ENCODE peak calls at places on chromosomes 1 and 21, in eight cellular contexts. One of them, this sample, is unnamed.

GRCh38 chr1:53331446-53332187 is 3.7 kb upstream of the LRP8 start:
- DNase-seq in endothelial cell of umbilical vein: no peak
- DNase-seq in HCT116: no peak
- DNase-seq in A549: no peak
- DNase-seq in H1: peak
- DNase-seq in K562: no peak
- DNase-seq in SK-N-SH: no peak
- DNase-seq in HepG2: no peak
- DNase-seq in this sample: no peak

GRCh38 chr21:28447453-28447852 is 545.2 kb downstream of the LTN1 start:
- DNase-seq in endothelial cell of umbilical vein: no peak
- DNase-seq in HCT116: no peak
- DNase-seq in A549: no peak
- DNase-seq in H1: no peak
- DNase-seq in K562: no peak
- DNase-seq in SK-N-SH: no peak
- DNase-seq in HepG2: no peak
- DNase-seq in this sample: no peak

GRCh38 chr1:217590598-217590997 is 40.3 kb downstream of the GPATCH2 start:
- DNase-seq in endothelial cell of umbilical vein: no peak
- DNase-seq in HCT116: no peak
- DNase-seq in A549: no peak
- DNase-seq in H1: no peak
- DNase-seq in K562: no peak
- DNase-seq in SK-N-SH: no peak
- DNase-seq in HepG2: peak
- DNase-seq in this sample: no peak

GRCh38 chr21:43864313-43864805 is 664 bp upstream of the AGPAT3 start:
- DNase-seq in endothelial cell of umbilical vein: peak
- DNase-seq in HCT116: peak
- DNase-seq in A549: peak
- DNase-seq in H1: peak
- DNase-seq in K562: peak
- DNase-seq in SK-N-SH: peak
- DNase-seq in HepG2: no peak
- DNase-seq in this sample: peak

GRCh38 chr1:236868625-236869467 is 73.8 kb downstream of the MTR start:
- DNase-seq in endothelial cell of umbilical vein: peak
- DNase-seq in HCT116: peak
- DNase-seq in A549: peak
- DNase-seq in H1: no peak
- DNase-seq in K562: peak
- DNase-seq in SK-N-SH: peak
- DNase-seq in HepG2: peak
- DNase-seq in this sample: peak

GRCh38 chr1:153485880-153486279 is 25.4 kb upstream of the S100A7 start:
- DNase-seq in endothelial cell of umbilical vein: no peak
- DNase-seq in HCT116: no peak
- DNase-seq in A549: no peak
- DNase-seq in H1: no peak
- DNase-seq in K562: no peak
- DNase-seq in SK-N-SH: peak
- DNase-seq in HepG2: no peak
- DNase-seq in this sample: no peak

GRCh38 chr1:212470059-212470458 is 37.3 kb downstream of the NENF start:
- DNase-seq in endothelial cell of umbilical vein: no peak
- DNase-seq in HCT116: peak
- DNase-seq in A549: peak
- DNase-seq in H1: no peak
- DNase-seq in K562: no peak
- DNase-seq in SK-N-SH: no peak
- DNase-seq in HepG2: no peak
- DNase-seq in this sample: no peak

GRCh38 chr1:54053745-54054437 is 483 bp downstream of the TCEANC2 start:
- DNase-seq in endothelial cell of umbilical vein: peak
- DNase-seq in HCT116: no peak
- DNase-seq in A549: no peak
- DNase-seq in H1: no peak
- DNase-seq in K562: no peak
- DNase-seq in SK-N-SH: no peak
- DNase-seq in HepG2: no peak
- DNase-seq in this sample: peak

GRCh38 chr1:113073457-113073950 is 506 bp downstream of the LRIG2 start:
- DNase-seq in endothelial cell of umbilical vein: peak
- DNase-seq in HCT116: no peak
- DNase-seq in A549: no peak
- DNase-seq in H1: no peak
- DNase-seq in K562: peak
- DNase-seq in SK-N-SH: peak
- DNase-seq in HepG2: peak
- DNase-seq in this sample: peak

GRCh38 chr1:243620096-243620495 is 229.9 kb downstream of the AKT3 start:
- DNase-seq in endothelial cell of umbilical vein: no peak
- DNase-seq in HCT116: no peak
- DNase-seq in A549: no peak
- DNase-seq in H1: no peak
- DNase-seq in K562: no peak
- DNase-seq in SK-N-SH: no peak
- DNase-seq in HepG2: no peak
- DNase-seq in this sample: no peak

GRCh38 chr1:94298861-94299260 is 61.5 kb upstream of the ARHGAP29 start:
- DNase-seq in endothelial cell of umbilical vein: peak
- DNase-seq in HCT116: no peak
- DNase-seq in A549: no peak
- DNase-seq in H1: no peak
- DNase-seq in K562: no peak
- DNase-seq in SK-N-SH: no peak
- DNase-seq in HepG2: peak
- DNase-seq in this sample: no peak

GRCh38 chr1:228315945-228316588 is 90.6 kb downstream of the TRIM11 start:
- DNase-seq in endothelial cell of umbilical vein: no peak
- DNase-seq in HCT116: no peak
- DNase-seq in A549: no peak
- DNase-seq in H1: no peak
- DNase-seq in K562: peak
- DNase-seq in SK-N-SH: no peak
- DNase-seq in HepG2: no peak
- DNase-seq in this sample: no peak

GRCh38 chr1:14925336-14926136 is 228.0 kb upstream of the TMEM51 start:
- DNase-seq in endothelial cell of umbilical vein: no peak
- DNase-seq in HCT116: no peak
- DNase-seq in A549: no peak
- DNase-seq in H1: no peak
- DNase-seq in K562: no peak
- DNase-seq in SK-N-SH: no peak
- DNase-seq in HepG2: no peak
- DNase-seq in this sample: no peak

GRCh38 chr1:115922806-115923205 is 53.5 kb upstream of the SLC22A15 start:
- DNase-seq in endothelial cell of umbilical vein: no peak
- DNase-seq in HCT116: no peak
- DNase-seq in A549: no peak
- DNase-seq in H1: no peak
- DNase-seq in K562: no peak
- DNase-seq in SK-N-SH: no peak
- DNase-seq in HepG2: no peak
- DNase-seq in this sample: no peak

GRCh38 chr1:17886838-17887441 is 131.8 kb downstream of the ACTL8 start:
- DNase-seq in endothelial cell of umbilical vein: no peak
- DNase-seq in HCT116: no peak
- DNase-seq in A549: no peak
- DNase-seq in H1: no peak
- DNase-seq in K562: no peak
- DNase-seq in SK-N-SH: no peak
- DNase-seq in HepG2: no peak
- DNase-seq in this sample: no peak

GRCh38 chr1:111730706-111731105 is 8.5 kb downstream of the INKA2 start:
- DNase-seq in endothelial cell of umbilical vein: no peak
- DNase-seq in HCT116: no peak
- DNase-seq in A549: no peak
- DNase-seq in H1: no peak
- DNase-seq in K562: no peak
- DNase-seq in SK-N-SH: no peak
- DNase-seq in HepG2: no peak
- DNase-seq in this sample: no peak

GRCh38 chr1:174911626-174912025 is 88.1 kb upstream of the CACYBP start:
- DNase-seq in endothelial cell of umbilical vein: no peak
- DNase-seq in HCT116: no peak
- DNase-seq in A549: no peak
- DNase-seq in H1: no peak
- DNase-seq in K562: no peak
- DNase-seq in SK-N-SH: no peak
- DNase-seq in HepG2: no peak
- DNase-seq in this sample: no peak

GRCh38 chr1:65027699-65028358 is 61.5 kb upstream of the JAK1 start:
- DNase-seq in endothelial cell of umbilical vein: peak
- DNase-seq in HCT116: no peak
- DNase-seq in A549: no peak
- DNase-seq in H1: no peak
- DNase-seq in K562: no peak
- DNase-seq in SK-N-SH: no peak
- DNase-seq in HepG2: no peak
- DNase-seq in this sample: no peak

GRCh38 chr1:30727796-30728195 is 4.4 kb upstream of the MATN1 start:
- DNase-seq in endothelial cell of umbilical vein: peak
- DNase-seq in HCT116: no peak
- DNase-seq in A549: no peak
- DNase-seq in H1: no peak
- DNase-seq in K562: peak
- DNase-seq in SK-N-SH: no peak
- DNase-seq in HepG2: no peak
- DNase-seq in this sample: no peak

GRCh38 chr1:10450156-10450801 is 448 bp downstream of the CORT start:
- DNase-seq in endothelial cell of umbilical vein: no peak
- DNase-seq in HCT116: no peak
- DNase-seq in A549: no peak
- DNase-seq in H1: no peak
- DNase-seq in K562: no peak
- DNase-seq in SK-N-SH: peak
- DNase-seq in HepG2: no peak
- DNase-seq in this sample: no peak

GRCh38 chr1:234502785-234503184 is 23.8 kb upstream of the TARBP1 start:
- DNase-seq in endothelial cell of umbilical vein: no peak
- DNase-seq in HCT116: no peak
- DNase-seq in A549: no peak
- DNase-seq in H1: no peak
- DNase-seq in K562: no peak
- DNase-seq in SK-N-SH: no peak
- DNase-seq in HepG2: no peak
- DNase-seq in this sample: no peak

GRCh38 chr21:45891388-45892155 is 90.0 kb upstream of the COL6A1 start:
- DNase-seq in endothelial cell of umbilical vein: no peak
- DNase-seq in HCT116: no peak
- DNase-seq in A549: no peak
- DNase-seq in H1: no peak
- DNase-seq in K562: no peak
- DNase-seq in SK-N-SH: peak
- DNase-seq in HepG2: no peak
- DNase-seq in this sample: no peak

GRCh38 chr21:45888361-45889009 is 93.1 kb upstream of the COL6A1 start:
- DNase-seq in endothelial cell of umbilical vein: no peak
- DNase-seq in HCT116: no peak
- DNase-seq in A549: no peak
- DNase-seq in H1: no peak
- DNase-seq in K562: no peak
- DNase-seq in SK-N-SH: no peak
- DNase-seq in HepG2: no peak
- DNase-seq in this sample: no peak

GRCh38 chr21:45889115-45889708 is 92.4 kb upstream of the COL6A1 start:
- DNase-seq in endothelial cell of umbilical vein: no peak
- DNase-seq in HCT116: no peak
- DNase-seq in A549: no peak
- DNase-seq in H1: no peak
- DNase-seq in K562: no peak
- DNase-seq in SK-N-SH: no peak
- DNase-seq in HepG2: no peak
- DNase-seq in this sample: no peak

GRCh38 chr21:45887788-45888187 is 93.8 kb upstream of the COL6A1 start:
- DNase-seq in endothelial cell of umbilical vein: no peak
- DNase-seq in HCT116: no peak
- DNase-seq in A549: no peak
- DNase-seq in H1: no peak
- DNase-seq in K562: no peak
- DNase-seq in SK-N-SH: peak
- DNase-seq in HepG2: no peak
- DNase-seq in this sample: no peak

GRCh38 chr21:45889961-45890360 is 91.6 kb upstream of the COL6A1 start:
- DNase-seq in endothelial cell of umbilical vein: no peak
- DNase-seq in HCT116: no peak
- DNase-seq in A549: no peak
- DNase-seq in H1: no peak
- DNase-seq in K562: no peak
- DNase-seq in SK-N-SH: no peak
- DNase-seq in HepG2: no peak
- DNase-seq in this sample: no peak
- TF ChIP-seq MAX in endothelial cell of umbilical vein: no peak
- TF ChIP-seq MAX in HCT116: no peak
- TF ChIP-seq MAX in A549: no peak
- TF ChIP-seq MAX in H1: no peak
- TF ChIP-seq MAX in K562: no peak
- TF ChIP-seq MAX in SK-N-SH: no peak
- TF ChIP-seq MAX in HepG2: no peak
- TF ChIP-seq MAX in this sample: no peak

GRCh38 chr1:96596226-96596625 is 125.4 kb upstream of the PTBP2 start:
- DNase-seq in endothelial cell of umbilical vein: peak
- DNase-seq in HCT116: peak
- DNase-seq in A549: peak
- DNase-seq in H1: peak
- DNase-seq in K562: peak
- DNase-seq in SK-N-SH: peak
- DNase-seq in HepG2: peak
- DNase-seq in this sample: peak
- TF ChIP-seq CTCF in endothelial cell of umbilical vein: peak
- TF ChIP-seq CTCF in HCT116: peak
- TF ChIP-seq CTCF in A549: peak
- TF ChIP-seq CTCF in H1: peak
- TF ChIP-seq CTCF in K562: peak
- TF ChIP-seq CTCF in SK-N-SH: peak
- TF ChIP-seq CTCF in HepG2: peak
- TF ChIP-seq CTCF in this sample: peak

DNA sequence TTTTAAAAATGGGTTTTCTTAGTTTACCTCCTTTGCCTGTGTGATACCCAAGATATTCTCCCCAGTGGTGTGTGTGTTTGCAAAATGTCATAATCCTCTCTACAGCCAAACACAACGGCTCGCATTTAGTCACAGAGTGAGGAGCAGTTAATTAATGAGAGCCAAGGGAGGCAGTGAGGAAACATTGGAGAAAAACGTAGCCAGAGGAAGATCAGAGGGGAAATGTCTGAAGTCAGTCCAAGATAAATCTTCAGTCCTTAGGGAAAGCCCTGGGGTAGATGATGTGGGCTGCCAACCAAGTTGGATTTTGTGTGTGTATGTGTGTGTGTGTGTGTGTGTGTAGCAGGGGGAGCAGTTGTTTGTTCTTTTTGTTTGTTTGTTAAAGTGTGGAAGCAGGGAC is 201.0 kb upstream of the PTBP2 start:
- DNase-seq in endothelial cell of umbilical vein: peak
- DNase-seq in HCT116: no peak
- DNase-seq in A549: no peak
- DNase-seq in H1: no peak
- DNase-seq in K562: no peak
- DNase-seq in SK-N-SH: no peak
- DNase-seq in HepG2: no peak
- DNase-seq in this sample: no peak
- H3K4me3 ChIP-seq in endothelial cell of umbilical vein: no peak
- H3K4me3 ChIP-seq in HCT116: no peak
- H3K4me3 ChIP-seq in A549: no peak
- H3K4me3 ChIP-seq in H1: no peak
- H3K4me3 ChIP-seq in K562: no peak
- H3K4me3 ChIP-seq in SK-N-SH: no peak
- H3K4me3 ChIP-seq in HepG2: no peak
- H3K4me3 ChIP-seq in this sample: no peak

GRCh38 chr1:23544444-23545389 is 13.7 kb upstream of the E2F2 start:
- DNase-seq in endothelial cell of umbilical vein: peak
- DNase-seq in HCT116: no peak
- DNase-seq in A549: peak
- DNase-seq in H1: peak
- DNase-seq in K562: peak
- DNase-seq in SK-N-SH: peak
- DNase-seq in HepG2: peak
- DNase-seq in this sample: peak
- TF ChIP-seq MAX in endothelial cell of umbilical vein: no peak
- TF ChIP-seq MAX in HCT116: no peak
- TF ChIP-seq MAX in A549: no peak
- TF ChIP-seq MAX in H1: no peak
- TF ChIP-seq MAX in K562: no peak
- TF ChIP-seq MAX in SK-N-SH: no peak
- TF ChIP-seq MAX in HepG2: no peak
- TF ChIP-seq MAX in this sample: no peak

This sample was measured in NB4.